ENCODE peak calls at places on chromosomes 4 and X, in seven cellular contexts. B, W, T, M, I, L and S are unnamed samples.

GRCh38 chrX:81202413-81202794 is 502 bp downstream of the SH3BGRL start:
- DNase-seq in B (peak), W (peak), T (no peak), M (peak), I (peak), L (peak), S (peak)

GRCh38 chrX:153903991-153904957 is at the start of gene AVPR2:
- DNase-seq in B (no peak), W (no peak), T (no peak), M (no peak), I (peak), L (no peak), S (peak)

GRCh38 chr4:791866-792630 is 33.9 kb downstream of the CPLX1 start:
- DNase-seq in B (no peak), W (peak), T (no peak), M (no peak), I (no peak), L (peak), S (peak)

GRCh38 chr4:60313616-60314015 is 886.5 kb upstream of the ADGRL3 start:
- DNase-seq in B (peak), W (no peak), T (no peak), M (no peak), I (no peak), L (peak), S (no peak)

GRCh38 chrX:97628807-97629596 is 745.3 kb downstream of the RPA4 start:
- DNase-seq in B (no peak), W (no peak), T (no peak), M (no peak), I (no peak), L (no peak), S (no peak)

GRCh38 chr4:3870567-3870962 is 104.4 kb downstream of the ADRA2C start:
- DNase-seq in B (no peak), W (no peak), T (no peak), M (no peak), I (no peak), L (no peak), S (no peak)

GRCh38 chrX:138191998-138192397 is 519.5 kb downstream of the FGF13 start:
- DNase-seq in B (no peak), W (peak), T (no peak), M (no peak), I (peak), L (peak), S (peak)

GRCh38 chr4:6010789-6011188 is 7.4 kb downstream of the C4orf50 start:
- DNase-seq in B (no peak), W (no peak), T (no peak), M (no peak), I (no peak), L (no peak), S (no peak)

GRCh38 chrX:130682990-130683389 is 220.0 kb downstream of the ENOX2 start:
- DNase-seq in B (peak), W (no peak), T (no peak), M (no peak), I (no peak), L (peak), S (no peak)

GRCh38 chr4:7905461-7905915 is 34.2 kb downstream of the AFAP1 start:
- DNase-seq in B (no peak), W (peak), T (no peak), M (no peak), I (no peak), L (peak), S (no peak)

GRCh38 chr4:32858971-32859370 is 2138.8 kb downstream of the PCDH7 start:
- DNase-seq in B (peak), W (peak), T (no peak), M (no peak), I (peak), L (peak), S (no peak)

GRCh38 chr4:103012085-103012484 is 7.4 kb downstream of the SLC9B1 start:
- DNase-seq in B (peak), W (peak), T (no peak), M (no peak), I (no peak), L (peak), S (no peak)

GRCh38 chr4:142091691-142092182 is 455.4 kb downstream of the IL15 start:
- DNase-seq in B (peak), W (peak), T (no peak), M (no peak), I (no peak), L (peak), S (no peak)

GRCh38 chr4:21954406-21954805 is 5.8 kb upstream of the KCNIP4 start:
- DNase-seq in B (no peak), W (no peak), T (no peak), M (no peak), I (no peak), L (no peak), S (no peak)

GRCh38 chr4:24736066-24736465 is 59.3 kb upstream of the SOD3 start:
- DNase-seq in B (no peak), W (no peak), T (no peak), M (peak), I (peak), L (no peak), S (peak)

GRCh38 chr4:40423735-40424134 is 88.6 kb downstream of the CHRNA9 start:
- DNase-seq in B (peak), W (peak), T (no peak), M (no peak), I (no peak), L (peak), S (no peak)

GRCh38 chrX:155313766-155314165 is 20.6 kb downstream of the CLIC2 start:
- DNase-seq in B (no peak), W (no peak), T (no peak), M (no peak), I (peak), L (no peak), S (no peak)

GRCh38 chrX:41781500-41781899 is 57.5 kb downstream of the GPR82 start:
- DNase-seq in B (no peak), W (peak), T (peak), M (peak), I (peak), L (peak), S (peak)